ENCODE peak calls at places on chromosomes 11 and 22, in five cellular contexts. One of them, this sample, is unnamed.
A peak's percentile ranks its signal among the peaks of the same experiment; 100 is the strongest.

GRCh38 chr11:394034-394857 is at the start of gene PKP3:
- DNase-seq in PC-9: peak; percentile 91
- DNase-seq in fibroblast of the aortic adventitia: peak; percentile 41
- DNase-seq in lung: peak; percentile 88
- DNase-seq in stimulated activated CD4-positive, alpha-beta T cell treated with anti-CD3 and anti-CD28 coated beads, Interleukin-4, amount 100 ng/mL, for 24 hours: no peak
- DNase-seq in this sample: no peak

GRCh38 chr22:37181681-37182080 is 6.4 kb downstream of the C1QTNF6 start:
- DNase-seq in PC-9: no peak
- DNase-seq in fibroblast of the aortic adventitia: no peak
- DNase-seq in lung: no peak
- DNase-seq in stimulated activated CD4-positive, alpha-beta T cell treated with anti-CD3 and anti-CD28 coated beads, Interleukin-4, amount 100 ng/mL, for 24 hours: no peak
- DNase-seq in this sample: no peak

GRCh38 chr11:88414385-88414861 is 76.9 kb upstream of the CTSC start:
- DNase-seq in PC-9: peak; percentile 18
- DNase-seq in fibroblast of the aortic adventitia: peak; percentile 82
- DNase-seq in lung: peak; percentile 42
- DNase-seq in stimulated activated CD4-positive, alpha-beta T cell treated with anti-CD3 and anti-CD28 coated beads, Interleukin-4, amount 100 ng/mL, for 24 hours: no peak
- DNase-seq in this sample: no peak

GRCh38 chr11:43697679-43698078 is 17.1 kb downstream of the HSD17B12 start:
- DNase-seq in PC-9: no peak
- DNase-seq in fibroblast of the aortic adventitia: peak; percentile 10
- DNase-seq in lung: no peak
- DNase-seq in stimulated activated CD4-positive, alpha-beta T cell treated with anti-CD3 and anti-CD28 coated beads, Interleukin-4, amount 100 ng/mL, for 24 hours: no peak
- DNase-seq in this sample: no peak

GRCh38 chr11:66388746-66389386 is 17.3 kb upstream of the SLC29A2 start:
- DNase-seq in PC-9: peak; percentile 77
- DNase-seq in fibroblast of the aortic adventitia: peak; percentile 77
- DNase-seq in lung: peak; percentile 67
- DNase-seq in stimulated activated CD4-positive, alpha-beta T cell treated with anti-CD3 and anti-CD28 coated beads, Interleukin-4, amount 100 ng/mL, for 24 hours: peak; percentile 76
- DNase-seq in this sample: peak; percentile 94

GRCh38 chr22:40524392-40525249 is 111.9 kb downstream of the MRTFA start:
- DNase-seq in PC-9: no peak
- DNase-seq in fibroblast of the aortic adventitia: peak; percentile 53
- DNase-seq in lung: no peak
- DNase-seq in stimulated activated CD4-positive, alpha-beta T cell treated with anti-CD3 and anti-CD28 coated beads, Interleukin-4, amount 100 ng/mL, for 24 hours: no peak
- DNase-seq in this sample: peak; percentile 60

GRCh38 chr11:70027451-70027850 is 50.7 kb upstream of the ANO1 start:
- DNase-seq in PC-9: no peak
- DNase-seq in fibroblast of the aortic adventitia: no peak
- DNase-seq in lung: no peak
- DNase-seq in stimulated activated CD4-positive, alpha-beta T cell treated with anti-CD3 and anti-CD28 coated beads, Interleukin-4, amount 100 ng/mL, for 24 hours: no peak
- DNase-seq in this sample: no peak

GRCh38 chr22:23029521-23030228 is 40.6 kb upstream of the GNAZ start:
- DNase-seq in PC-9: no peak
- DNase-seq in fibroblast of the aortic adventitia: no peak
- DNase-seq in lung: no peak
- DNase-seq in stimulated activated CD4-positive, alpha-beta T cell treated with anti-CD3 and anti-CD28 coated beads, Interleukin-4, amount 100 ng/mL, for 24 hours: no peak
- DNase-seq in this sample: no peak

GRCh38 chr11:79264284-79264683 is 176.5 kb downstream of the TENM4 start:
- DNase-seq in PC-9: no peak
- DNase-seq in fibroblast of the aortic adventitia: no peak
- DNase-seq in lung: no peak
- DNase-seq in stimulated activated CD4-positive, alpha-beta T cell treated with anti-CD3 and anti-CD28 coated beads, Interleukin-4, amount 100 ng/mL, for 24 hours: no peak
- DNase-seq in this sample: no peak

GRCh38 chr11:11577246-11577855 is 44.5 kb downstream of the GALNT18 start:
- DNase-seq in PC-9: no peak
- DNase-seq in fibroblast of the aortic adventitia: peak; percentile 15
- DNase-seq in lung: peak; percentile 28
- DNase-seq in stimulated activated CD4-positive, alpha-beta T cell treated with anti-CD3 and anti-CD28 coated beads, Interleukin-4, amount 100 ng/mL, for 24 hours: no peak
- DNase-seq in this sample: no peak

GRCh38 chr11:33187851-33188722 is 26.8 kb upstream of the CSTF3 start:
- DNase-seq in PC-9: no peak
- DNase-seq in fibroblast of the aortic adventitia: no peak
- DNase-seq in lung: no peak
- DNase-seq in stimulated activated CD4-positive, alpha-beta T cell treated with anti-CD3 and anti-CD28 coated beads, Interleukin-4, amount 100 ng/mL, for 24 hours: no peak
- DNase-seq in this sample: no peak

GRCh38 chr22:23841736-23842404 is 3.1 kb upstream of the DERL3 start:
- DNase-seq in PC-9: no peak
- DNase-seq in fibroblast of the aortic adventitia: no peak
- DNase-seq in lung: no peak
- DNase-seq in stimulated activated CD4-positive, alpha-beta T cell treated with anti-CD3 and anti-CD28 coated beads, Interleukin-4, amount 100 ng/mL, for 24 hours: no peak
- DNase-seq in this sample: no peak

This sample was measured in Karpas-422.